ENCODE peak calls at places on chromosomes 13 and 19, in seven cellular contexts. One of them, this sample, is unnamed.

GRCh38 chr19:34731019-34731829 is 2.8 kb upstream of the ZNF181 start:
- DNase-seq in spleen: no peak
- DNase-seq in stomach: no peak
- DNase-seq in breast epithelium: no peak
- DNase-seq in GM12891: no peak
- DNase-seq in GM23338: no peak
- DNase-seq in GM12892: no peak
- DNase-seq in this sample: no peak

GRCh38 chr19:53333071-53333465 is 481 bp upstream of the ZNF845 start:
- DNase-seq in GM12892: no peak
- DNase-seq in spleen: peak; percentile 85
- DNase-seq in GM12891: no peak
- DNase-seq in stomach: peak; percentile 42
- DNase-seq in GM23338: peak; percentile 82
- DNase-seq in breast epithelium: no peak
- DNase-seq in this sample: no peak

GRCh38 chr19:29887498-29887897 is 54.5 kb upstream of the URI1 start:
- DNase-seq in GM12891: no peak
- DNase-seq in GM12892: no peak
- DNase-seq in breast epithelium: no peak
- DNase-seq in spleen: peak; percentile 81
- DNase-seq in GM23338: no peak
- DNase-seq in stomach: peak; percentile 17
- DNase-seq in this sample: no peak

GRCh38 chr13:34208326-34208725 is 390.4 kb downstream of the RFC3 start:
- DNase-seq in stomach: no peak
- DNase-seq in GM12892: no peak
- DNase-seq in spleen: no peak
- DNase-seq in GM23338: no peak
- DNase-seq in GM12891: no peak
- DNase-seq in breast epithelium: no peak
- DNase-seq in this sample: no peak

GRCh38 chr19:33221641-33222040 is 4.0 kb downstream of the SLC7A10 start:
- DNase-seq in breast epithelium: no peak
- DNase-seq in GM23338: no peak
- DNase-seq in GM12891: no peak
- DNase-seq in spleen: no peak
- DNase-seq in GM12892: no peak
- DNase-seq in stomach: no peak
- DNase-seq in this sample: no peak

GRCh38 chr19:29483944-29484581 is 41.7 kb upstream of the VSTM2B start:
- DNase-seq in GM12891: no peak
- DNase-seq in breast epithelium: no peak
- DNase-seq in spleen: peak; percentile 47
- DNase-seq in GM12892: no peak
- DNase-seq in GM23338: no peak
- DNase-seq in stomach: no peak
- DNase-seq in this sample: no peak

GRCh38 chr19:46958542-46958941 is 61.1 kb upstream of the NPAS1 start:
- DNase-seq in breast epithelium: no peak
- DNase-seq in GM12892: no peak
- DNase-seq in GM23338: peak; percentile 35
- DNase-seq in GM12891: no peak
- DNase-seq in stomach: no peak
- DNase-seq in spleen: no peak
- DNase-seq in this sample: no peak

GRCh38 chr13:48533986-48534600 is 1.2 kb upstream of the RCBTB2 start:
- DNase-seq in spleen: no peak
- DNase-seq in stomach: no peak
- DNase-seq in breast epithelium: no peak
- DNase-seq in GM23338: no peak
- DNase-seq in GM12891: no peak
- DNase-seq in GM12892: no peak
- DNase-seq in this sample: no peak

GRCh38 chr13:30870049-30870884 is 35.8 kb upstream of the MEDAG start:
- DNase-seq in GM12891: peak; percentile 33
- DNase-seq in GM23338: peak; percentile 82
- DNase-seq in spleen: no peak
- DNase-seq in breast epithelium: no peak
- DNase-seq in stomach: peak; percentile 42
- DNase-seq in GM12892: peak; percentile 40
- DNase-seq in this sample: peak; percentile 97

GRCh38 chr13:109764474-109765292 is 21.7 kb downstream of the IRS2 start:
- DNase-seq in GM23338: peak; percentile 12
- DNase-seq in breast epithelium: no peak
- DNase-seq in GM12891: no peak
- DNase-seq in GM12892: no peak
- DNase-seq in stomach: no peak
- DNase-seq in spleen: no peak
- DNase-seq in this sample: no peak

GRCh38 chr13:21074601-21075302 is 13.4 kb upstream of the LATS2 start:
- DNase-seq in breast epithelium: no peak
- DNase-seq in stomach: no peak
- DNase-seq in GM12891: peak; percentile 31
- DNase-seq in GM12892: no peak
- DNase-seq in spleen: no peak
- DNase-seq in GM23338: no peak
- DNase-seq in this sample: no peak

GRCh38 chr19:13366529-13367143 is 139.6 kb downstream of the CACNA1A start:
- DNase-seq in GM12891: no peak
- DNase-seq in stomach: no peak
- DNase-seq in spleen: no peak
- DNase-seq in GM12892: no peak
- DNase-seq in breast epithelium: no peak
- DNase-seq in GM23338: peak; percentile 82
- DNase-seq in this sample: peak; percentile 2

GRCh38 chr19:18292460-18292809 is 11.0 kb upstream of the JUND start:
- DNase-seq in breast epithelium: no peak
- DNase-seq in GM12892: no peak
- DNase-seq in GM23338: peak; percentile 70
- DNase-seq in stomach: no peak
- DNase-seq in spleen: no peak
- DNase-seq in GM12891: no peak
- DNase-seq in this sample: no peak

GRCh38 chr19:1566392-1567115 is 1.6 kb downstream of the MEX3D start:
- DNase-seq in spleen: no peak
- DNase-seq in GM12892: no peak
- DNase-seq in GM12891: no peak
- DNase-seq in stomach: peak; percentile 71
- DNase-seq in GM23338: peak; percentile 89
- DNase-seq in breast epithelium: peak; percentile 86
- DNase-seq in this sample: no peak

GRCh38 chr13:51844862-51845573 is at the start of gene TMEM272:
- DNase-seq in breast epithelium: no peak
- DNase-seq in GM12892: peak; percentile 45
- DNase-seq in GM23338: peak; percentile 81
- DNase-seq in stomach: peak; percentile 57
- DNase-seq in spleen: peak; percentile 84
- DNase-seq in GM12891: peak; percentile 41
- DNase-seq in this sample: no peak

GRCh38 chr19:3725640-3726310 is 17.6 kb downstream of the TJP3 start:
- DNase-seq in spleen: no peak
- DNase-seq in GM12891: no peak
- DNase-seq in breast epithelium: peak; percentile 79
- DNase-seq in GM23338: peak; percentile 86
- DNase-seq in GM12892: no peak
- DNase-seq in stomach: peak; percentile 95
- DNase-seq in this sample: no peak

GRCh38 chr19:5784581-5785147 is at the start of gene PRR22:
- DNase-seq in GM12892: no peak
- DNase-seq in GM23338: no peak
- DNase-seq in GM12891: no peak
- DNase-seq in spleen: no peak
- DNase-seq in breast epithelium: no peak
- DNase-seq in stomach: no peak
- DNase-seq in this sample: no peak

GRCh38 chr13:94454334-94454733 is 25.1 kb downstream of the DCT start:
- DNase-seq in stomach: no peak
- DNase-seq in GM23338: no peak
- DNase-seq in GM12891: no peak
- DNase-seq in spleen: no peak
- DNase-seq in breast epithelium: no peak
- DNase-seq in GM12892: no peak
- DNase-seq in this sample: no peak

GRCh38 chr19:485583-486236 is 10.6 kb upstream of the MADCAM1 start:
- DNase-seq in GM12892: no peak
- DNase-seq in GM23338: no peak
- DNase-seq in GM12891: no peak
- DNase-seq in breast epithelium: peak; percentile 64
- DNase-seq in stomach: no peak
- DNase-seq in spleen: no peak
- DNase-seq in this sample: no peak

DNA sequence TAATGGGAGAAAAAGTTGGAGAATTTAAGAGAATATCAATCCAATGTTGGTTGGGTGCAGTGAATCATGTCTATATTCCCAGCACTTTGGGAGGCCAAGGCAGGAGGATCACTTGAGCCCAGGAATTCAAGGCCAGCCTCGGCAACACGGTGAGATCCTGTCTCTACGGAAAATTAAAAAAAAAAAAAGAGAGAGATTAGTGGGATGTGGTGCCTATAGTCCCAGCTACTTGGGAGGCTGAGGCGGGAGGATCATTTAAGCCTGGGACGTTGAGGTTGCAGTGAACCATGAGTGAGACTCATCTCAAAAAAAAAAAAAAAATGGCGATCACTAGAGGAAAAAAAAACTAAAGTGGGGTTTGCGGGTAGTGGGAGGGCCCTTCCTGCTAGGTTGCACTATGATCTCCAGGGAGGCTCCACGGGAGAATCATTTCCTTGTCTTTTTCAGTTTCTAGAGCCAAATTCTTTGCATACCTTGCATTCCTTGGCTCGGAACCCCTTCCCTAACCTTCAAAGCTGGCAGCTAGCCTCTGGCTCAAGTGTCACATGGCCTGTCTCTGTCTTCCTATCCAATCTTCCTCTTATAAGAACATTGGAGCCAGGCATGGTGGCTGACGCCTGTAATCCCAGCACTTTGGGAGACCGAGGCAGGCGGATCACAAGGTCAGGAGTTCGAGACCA is 5.8 kb upstream of the ERCC2 start:
- DNase-seq in stomach: no peak
- DNase-seq in spleen: no peak
- DNase-seq in breast epithelium: no peak
- DNase-seq in GM12892: no peak
- DNase-seq in GM23338: peak; percentile 96
- DNase-seq in GM12891: no peak
- DNase-seq in this sample: peak; percentile 28
- TF ChIP-seq POLR2AphosphoS5 in stomach: no peak
- TF ChIP-seq POLR2AphosphoS5 in spleen: no peak
- TF ChIP-seq POLR2AphosphoS5 in breast epithelium: no peak
- TF ChIP-seq POLR2AphosphoS5 in GM12892: no peak
- TF ChIP-seq POLR2AphosphoS5 in GM23338: no peak
- TF ChIP-seq POLR2AphosphoS5 in GM12891: no peak
- TF ChIP-seq POLR2AphosphoS5 in this sample: no peak

DNA sequence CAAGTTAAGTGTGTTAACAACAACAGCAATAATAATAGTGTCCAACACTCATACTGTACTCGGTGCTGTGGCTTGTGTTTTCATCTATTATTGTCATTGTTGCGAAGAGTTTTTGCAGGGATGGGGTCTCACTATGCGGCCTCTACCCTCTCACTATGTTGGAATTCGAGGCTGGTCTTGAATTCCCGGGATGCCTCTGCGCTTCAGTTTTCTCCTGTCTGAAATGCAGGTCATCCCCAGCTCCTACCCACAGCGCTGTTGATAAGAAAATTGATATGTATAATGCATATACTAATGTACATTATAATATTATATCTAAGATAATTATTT is 4.9 kb upstream of the SBK3 start:
- DNase-seq in GM12892: no peak
- DNase-seq in GM12891: no peak
- DNase-seq in GM23338: peak; percentile 83
- DNase-seq in breast epithelium: no peak
- DNase-seq in stomach: no peak
- DNase-seq in spleen: no peak
- DNase-seq in this sample: no peak
- TF ChIP-seq POLR2AphosphoS5 in GM12892: no peak
- TF ChIP-seq POLR2AphosphoS5 in GM12891: no peak
- TF ChIP-seq POLR2AphosphoS5 in GM23338: no peak
- TF ChIP-seq POLR2AphosphoS5 in breast epithelium: no peak
- TF ChIP-seq POLR2AphosphoS5 in stomach: no peak
- TF ChIP-seq POLR2AphosphoS5 in spleen: no peak
- TF ChIP-seq POLR2AphosphoS5 in this sample: no peak

GRCh38 chr19:8449830-8450229 is 5.1 kb downstream of the HNRNPM start:
- DNase-seq in breast epithelium: no peak
- DNase-seq in stomach: no peak
- DNase-seq in GM23338: peak; percentile 59
- DNase-seq in GM12891: no peak
- DNase-seq in GM12892: no peak
- DNase-seq in spleen: no peak
- DNase-seq in this sample: no peak
- TF ChIP-seq POLR2AphosphoS5 in breast epithelium: no peak
- TF ChIP-seq POLR2AphosphoS5 in stomach: no peak
- TF ChIP-seq POLR2AphosphoS5 in GM23338: no peak
- TF ChIP-seq POLR2AphosphoS5 in GM12891: no peak
- TF ChIP-seq POLR2AphosphoS5 in GM12892: no peak
- TF ChIP-seq POLR2AphosphoS5 in spleen: no peak
- TF ChIP-seq POLR2AphosphoS5 in this sample: no peak

DNA sequence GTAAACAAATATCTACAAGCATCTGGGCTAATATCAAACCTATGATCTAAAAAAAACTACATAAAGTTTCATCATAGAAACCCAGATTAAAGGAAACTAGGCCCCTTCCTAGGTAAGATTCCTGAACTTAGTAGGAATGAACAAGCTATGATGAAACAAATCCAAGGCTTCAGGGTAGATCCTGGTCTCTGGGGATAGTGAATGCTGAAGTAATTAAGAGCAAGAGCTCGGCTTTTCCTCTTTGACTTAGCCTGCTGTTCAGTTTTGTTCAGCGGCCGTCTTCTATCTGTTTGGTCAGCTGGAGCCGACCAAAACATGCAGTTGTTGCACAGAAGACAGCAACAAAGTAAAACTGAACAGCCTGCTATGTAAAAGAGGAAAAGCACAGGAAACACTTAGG is 44.1 kb upstream of the RFXAP start:
- DNase-seq in GM23338: no peak
- DNase-seq in breast epithelium: no peak
- DNase-seq in GM12891: no peak
- DNase-seq in spleen: no peak
- DNase-seq in GM12892: no peak
- DNase-seq in stomach: no peak
- DNase-seq in this sample: peak; percentile 12
- TF ChIP-seq POLR2AphosphoS5 in GM23338: no peak
- TF ChIP-seq POLR2AphosphoS5 in breast epithelium: no peak
- TF ChIP-seq POLR2AphosphoS5 in GM12891: no peak
- TF ChIP-seq POLR2AphosphoS5 in spleen: no peak
- TF ChIP-seq POLR2AphosphoS5 in GM12892: no peak
- TF ChIP-seq POLR2AphosphoS5 in stomach: no peak
- TF ChIP-seq POLR2AphosphoS5 in this sample: no peak

GRCh38 chr13:26897706-26898550 is 137.3 kb upstream of the GPR12 start:
- DNase-seq in spleen: no peak
- DNase-seq in breast epithelium: no peak
- DNase-seq in stomach: no peak
- DNase-seq in GM12892: no peak
- DNase-seq in GM23338: peak; percentile 8
- DNase-seq in GM12891: no peak
- DNase-seq in this sample: no peak
- TF ChIP-seq POLR2AphosphoS5 in spleen: no peak
- TF ChIP-seq POLR2AphosphoS5 in breast epithelium: no peak
- TF ChIP-seq POLR2AphosphoS5 in stomach: no peak
- TF ChIP-seq POLR2AphosphoS5 in GM12892: no peak
- TF ChIP-seq POLR2AphosphoS5 in GM23338: no peak
- TF ChIP-seq POLR2AphosphoS5 in GM12891: no peak
- TF ChIP-seq POLR2AphosphoS5 in this sample: no peak

GRCh38 chr13:111198979-111199378 is 83.9 kb downstream of the ARHGEF7 start:
- DNase-seq in breast epithelium: no peak
- DNase-seq in GM12891: no peak
- DNase-seq in GM12892: no peak
- DNase-seq in stomach: no peak
- DNase-seq in GM23338: no peak
- DNase-seq in spleen: no peak
- DNase-seq in this sample: no peak
- TF ChIP-seq POLR2AphosphoS5 in breast epithelium: no peak
- TF ChIP-seq POLR2AphosphoS5 in GM12891: no peak
- TF ChIP-seq POLR2AphosphoS5 in GM12892: no peak
- TF ChIP-seq POLR2AphosphoS5 in stomach: no peak
- TF ChIP-seq POLR2AphosphoS5 in GM23338: no peak
- TF ChIP-seq POLR2AphosphoS5 in spleen: no peak
- TF ChIP-seq POLR2AphosphoS5 in this sample: no peak

This sample was measured in SK-N-MC.